ENCODE peak calls at places on chromosomes 7 and 10, in six cellular contexts. U is nucleus accumbens, X is neural progenitor cell, A is Right ventricle myocardium superior, C is NB4, P is NCI-H1417 treated with DMSO at 0.1 percent for 48 hours. E is an unnamed sample.
A peak's percentile ranks its signal among the peaks of the same experiment; 100 is the strongest.

GRCh38 chr10:34854147-34854601 is 39.1 kb upstream of the PARD3 start:
- DNase-seq in C (no peak), U (no peak), A (no peak), P (no peak), X (no peak), E (no peak)

GRCh38 chr10:102334106-102334505 is 61.4 kb upstream of the NFKB2 start:
- DNase-seq in X (peak; percentile 95), U (no peak), A (peak; percentile 65), P (no peak), C (no peak), E (no peak)

GRCh38 chr10:102775973-102776669 is 32.4 kb downstream of the WBP1L start:
- DNase-seq in X (peak; percentile 57), C (no peak), A (peak; percentile 88), P (no peak), U (peak; percentile 43), E (no peak)

GRCh38 chr7:102012941-102013461 is 195.6 kb downstream of the CUX1 start:
- DNase-seq in C (no peak), U (no peak), P (no peak), X (no peak), A (no peak), E (no peak)

GRCh38 chr10:80152820-80153219 is 20.3 kb downstream of the PLAC9 start:
- DNase-seq in C (no peak), X (no peak), A (peak; percentile 1), P (no peak), U (no peak), E (no peak)

GRCh38 chr7:27409776-27410175 is 167.2 kb downstream of the EVX1 start:
- DNase-seq in A (no peak), X (no peak), U (no peak), C (peak; percentile 11), P (no peak), E (no peak)

GRCh38 chr10:79940431-79940830 is 8.5 kb downstream of the SFTPD start:
- DNase-seq in X (no peak), U (no peak), C (no peak), A (no peak), P (no peak), E (no peak)

GRCh38 chr10:128853537-128853936 is 613.5 kb upstream of the MGMT start:
- DNase-seq in X (no peak), C (no peak), A (no peak), P (no peak), U (no peak), E (no peak)

GRCh38 chr7:44078521-44078920 is 3.8 kb downstream of the POLM start:
- DNase-seq in U (no peak), A (no peak), P (no peak), C (no peak), X (no peak), E (no peak)

GRCh38 chr7:25318077-25318476 is 89.8 kb upstream of the NPVF start:
- DNase-seq in P (no peak), A (no peak), C (no peak), U (no peak), X (no peak), E (no peak)

GRCh38 chr10:93542358-93542791 is 24.1 kb upstream of the FFAR4 start:
- DNase-seq in A (peak; percentile 82), X (peak; percentile 13), U (no peak), C (no peak), P (peak; percentile 2), E (no peak)

GRCh38 chr10:70785190-70785589 is at the start of gene TBATA:
- DNase-seq in X (no peak), C (peak; percentile 34), U (no peak), P (no peak), A (no peak), E (no peak)

GRCh38 chr10:133161486-133162051 is 1.6 kb downstream of the KNDC1 start:
- DNase-seq in C (peak; percentile 29), X (peak; percentile 23), A (no peak), P (no peak), U (no peak), E (no peak)

GRCh38 chr10:13221572-13221971 is 12.6 kb downstream of the UCMA start:
- DNase-seq in P (no peak), C (no peak), A (no peak), U (no peak), X (no peak), E (no peak)

GRCh38 chr10:97534746-97535367 is 36.1 kb downstream of the UBTD1 start:
- DNase-seq in X (peak; percentile 62), P (no peak), U (no peak), A (no peak), C (peak; percentile 61), E (no peak)

GRCh38 chr10:34655286-34656170 is 159.6 kb downstream of the PARD3 start:
- DNase-seq in U (no peak), A (no peak), C (peak; percentile 59), X (peak; percentile 72), P (no peak), E (no peak)

GRCh38 chr7:44293561-44294324 is 31.7 kb downstream of the CAMK2B start:
- DNase-seq in P (no peak), X (peak; percentile 57), U (no peak), A (peak; percentile 47), C (peak; percentile 0), E (no peak)

GRCh38 chr7:116793795-116794360 is 68.5 kb upstream of the CAPZA2 start:
- DNase-seq in A (no peak), X (no peak), P (no peak), C (no peak), U (no peak), E (no peak)